ENCODE peak calls at places on chromosomes 12 and 14, in seven cellular contexts. V is nucleus accumbens; P is MCF 10A; L is amniotic epithelial cell; U is brain microvascular endothelial cell; D is central memory CD4-positive, alpha-beta T cell; N is NCI-H1092 treated with DMSO at 0.1 percent for 48 hours. H is an unnamed sample.

GRCh38 chr14:81192594-81192993 is 28.2 kb downstream of the GTF2A1 start:
- DNase-seq in V (no peak), N (no peak), D (peak), L (no peak), P (no peak), U (no peak), H (no peak)

GRCh38 chr12:63045020-63045860 is 105.8 kb downstream of the AVPR1A start:
- DNase-seq in V (no peak), P (peak), L (peak), U (peak), D (no peak), N (no peak), H (no peak)

GRCh38 chr12:128644664-128645296 is 179.0 kb downstream of the SLC15A4 start:
- DNase-seq in P (peak), D (no peak), U (no peak), N (peak), L (no peak), V (no peak), H (peak)

GRCh38 chr14:104095426-104096310 is 10.2 kb downstream of the ASPG start:
- DNase-seq in P (no peak), N (no peak), U (no peak), D (no peak), V (no peak), L (no peak), H (no peak)

GRCh38 chr12:126347421-126347820 is 1282.2 kb downstream of the AACS start:
- DNase-seq in L (no peak), P (no peak), D (no peak), V (no peak), N (no peak), U (no peak), H (no peak)

GRCh38 chr14:106850913-106851825 is 1324.8 kb downstream of the TMEM121 start:
- DNase-seq in L (no peak), N (no peak), D (no peak), P (no peak), V (no peak), U (no peak), H (no peak)

GRCh38 chr12:50055831-50056628 is 1.4 kb upstream of the ASIC1 start:
- DNase-seq in D (peak), P (peak), L (peak), N (peak), U (no peak), V (no peak), H (peak)

GRCh38 chr12:116339800-116340371 is 62.4 kb upstream of the MED13L start:
- DNase-seq in U (no peak), V (no peak), D (no peak), P (no peak), L (no peak), N (no peak), H (no peak)

GRCh38 chr12:60072911-60073310 is 477.1 kb downstream of the SLC16A7 start:
- DNase-seq in P (no peak), D (no peak), N (no peak), U (no peak), L (no peak), V (no peak), H (no peak)

GRCh38 chr12:48104531-48104930 is 1.3 kb downstream of the SENP1 start:
- DNase-seq in U (no peak), V (no peak), N (no peak), P (no peak), D (no peak), L (no peak), H (no peak)

GRCh38 chr12:77761286-77761685 is 69.4 kb upstream of the NAV3 start:
- DNase-seq in V (no peak), D (no peak), N (no peak), U (no peak), L (peak), P (no peak), H (no peak)

GRCh38 chr12:116360579-116361403 is 83.3 kb upstream of the MED13L start:
- DNase-seq in U (no peak), V (no peak), D (no peak), P (no peak), L (no peak), N (no peak), H (no peak)

GRCh38 chr12:129870796-129871195 is 33.0 kb downstream of the TMEM132D start:
- DNase-seq in V (no peak), U (no peak), L (no peak), N (no peak), D (no peak), P (no peak), H (no peak)